ENCODE peak calls at places on chromosomes 12 and 14, in six cellular contexts. Y is WTC11, G is HFFc6, L is lower leg skin, H is fibroblast of lung, T is ovary. C is an unnamed sample.

GRCh38 chr14:26255213-26255612 is 342.6 kb downstream of the NOVA1 start:
- DNase-seq in Y (no peak), G (peak; percentile 0), L (peak; percentile 15), H (peak; percentile 61), T (no peak), C (no peak)

GRCh38 chr12:17264603-17265002 is 658.6 kb upstream of the LMO3 start:
- DNase-seq in Y (no peak), G (no peak), L (no peak), H (no peak), T (no peak), C (no peak)

GRCh38 chr14:89853976-89854693 is 100.4 kb downstream of the EFCAB11 start:
- DNase-seq in Y (no peak), G (peak; percentile 42), L (no peak), H (no peak), T (no peak), C (no peak)

GRCh38 chr12:76591461-76591860 is 31.9 kb upstream of the OSBPL8 start:
- DNase-seq in Y (no peak), G (peak; percentile 66), L (peak; percentile 23), H (no peak), T (no peak), C (no peak)

GRCh38 chr14:73789996-73790581 is 61.5 kb upstream of the PTGR2 start:
- DNase-seq in Y (no peak), G (peak; percentile 96), L (peak; percentile 69), H (peak; percentile 98), T (peak; percentile 68), C (no peak)

GRCh38 chr12:45585522-45586230 is 143.8 kb upstream of the ARID2 start:
- DNase-seq in Y (no peak), G (no peak), L (no peak), H (no peak), T (peak; percentile 11), C (no peak)

GRCh38 chr14:71289536-71289935 is 382.3 kb downstream of the PCNX1 start:
- DNase-seq in Y (no peak), G (no peak), L (no peak), H (no peak), T (no peak), C (peak; percentile 3)

GRCh38 chr14:88551936-88552565 is 2.8 kb downstream of the PTPN21 start:
- DNase-seq in Y (peak; percentile 38), G (no peak), L (no peak), H (peak; percentile 20), T (peak; percentile 36), C (no peak)

GRCh38 chr12:83709899-83710298 is 1023.2 kb downstream of the TMTC2 start:
- DNase-seq in Y (no peak), G (no peak), L (no peak), H (no peak), T (no peak), C (no peak)

GRCh38 chr14:35261774-35262173 is 30.4 kb upstream of the PSMA6 start:
- DNase-seq in Y (no peak), G (no peak), L (no peak), H (peak; percentile 31), T (no peak), C (no peak)
- TF ChIP-seq CTCF in Y (no peak), G (no peak), L (no peak), H (peak; percentile 14), T (no peak), C (no peak)

GRCh38 chr14:99686557-99687283 is 2.6 kb downstream of the CYP46A1 start:
- DNase-seq in Y (no peak), G (no peak), L (no peak), H (no peak), T (peak; percentile 16), C (no peak)

GRCh38 chr14:99688629-99689028 is 4.5 kb downstream of the CYP46A1 start:
- DNase-seq in Y (no peak), G (no peak), L (peak; percentile 5), H (no peak), T (no peak), C (no peak)

GRCh38 chr14:99688210-99688581 is 4.1 kb downstream of the CYP46A1 start:
- DNase-seq in Y (no peak), G (no peak), L (peak; percentile 9), H (no peak), T (peak; percentile 16), C (no peak)

GRCh38 chr14:99689266-99690236 is 5.5 kb downstream of the CYP46A1 start:
- DNase-seq in Y (no peak), G (no peak), L (no peak), H (no peak), T (no peak), C (no peak)

GRCh38 chr14:99687284-99688209 is 3.4 kb downstream of the CYP46A1 start:
- DNase-seq in Y (peak; percentile 70), G (no peak), L (peak; percentile 11), H (no peak), T (peak; percentile 18), C (peak; percentile 37)
- TF ChIP-seq CTCF in Y (peak; percentile 95), G (peak; percentile 81), L (no peak), H (peak; percentile 61), T (no peak), C (peak; percentile 81)

DNA sequence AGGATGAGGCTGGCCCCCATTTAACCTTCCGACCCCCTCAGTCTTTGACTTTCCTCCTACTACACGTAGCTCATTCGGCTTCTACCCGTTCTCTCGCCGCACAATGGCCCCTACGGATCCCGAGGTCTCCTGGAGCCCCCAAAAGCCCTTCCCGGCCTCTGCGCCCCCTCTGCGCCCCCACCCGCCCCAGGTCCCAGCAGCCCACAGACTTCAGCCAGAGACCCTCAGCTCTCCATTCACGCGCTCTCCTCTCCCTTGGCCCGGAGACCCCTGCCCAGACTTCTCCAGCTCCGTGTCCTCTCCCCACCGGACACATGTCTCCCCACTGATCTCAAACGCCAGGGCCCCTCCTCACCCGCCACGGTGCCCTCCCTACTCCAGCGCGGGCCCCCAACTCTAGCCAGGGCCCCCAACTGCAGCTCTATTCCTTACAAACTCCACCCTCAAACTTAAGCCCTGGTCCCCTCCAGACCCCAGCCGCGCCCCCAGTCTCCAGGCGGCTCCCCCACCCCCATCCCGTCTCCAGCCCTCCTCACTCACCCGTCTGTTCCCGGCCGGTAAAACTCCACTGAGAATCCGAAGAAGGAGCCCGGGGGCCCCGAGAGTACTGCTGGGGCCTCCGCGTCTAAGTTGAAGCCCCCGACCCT is 502 bp downstream of the ITGA5 start:
- DNase-seq in Y (peak; percentile 42), G (no peak), L (no peak), H (no peak), T (peak; percentile 46), C (no peak)
- TF ChIP-seq CTCF in Y (no peak), G (no peak), L (no peak), H (no peak), T (no peak), C (no peak)

GRCh38 chr12:69359531-69360347 is at the start of gene YEATS4:
- DNase-seq in Y (peak; percentile 79), G (peak; percentile 90), L (peak; percentile 77), H (peak; percentile 84), T (peak; percentile 87), C (peak; percentile 78)
- TF ChIP-seq CTCF in Y (no peak), G (no peak), L (no peak), H (no peak), T (no peak), C (no peak)